ENCODE peak calls at places on chromosomes 4 and X, in four cellular contexts. R, T, K and J are unnamed samples.

GRCh38 chr4:23966720-23967119 is 76.9 kb upstream of the PPARGC1A start:
- DNase-seq in R (no peak), K (peak; percentile 15), T (no peak), J (no peak)

GRCh38 chr4:72314869-72315268 is 254.2 kb downstream of the ADAMTS3 start:
- DNase-seq in K (no peak), T (no peak), R (no peak), J (no peak)

GRCh38 chr4:77040856-77041576 is 34.8 kb downstream of the CCNI start:
- DNase-seq in T (no peak), K (peak; percentile 8), R (no peak), J (no peak)

GRCh38 chr4:145818001-145818400 is 120.6 kb downstream of the ZNF827 start:
- DNase-seq in K (no peak), T (no peak), R (no peak), J (no peak)

GRCh38 chrX:114841051-114841450 is 176.4 kb downstream of the IL13RA2 start:
- DNase-seq in T (no peak), K (no peak), R (no peak), J (no peak)

GRCh38 chr4:48698029-48698901 is 81.8 kb downstream of the FRYL start:
- DNase-seq in K (no peak), R (no peak), T (no peak), J (no peak)

GRCh38 chr4:182789588-182789987 is 127.6 kb downstream of the DCTD start:
- DNase-seq in T (no peak), K (no peak), R (no peak), J (no peak)

GRCh38 chrX:1357993-1358392 is 21.4 kb downstream of the IL3RA start:
- DNase-seq in K (no peak), R (no peak), T (no peak), J (no peak)

GRCh38 chrX:41224606-41225005 is 109.4 kb upstream of the DDX3X start:
- DNase-seq in T (no peak), R (no peak), K (no peak), J (no peak)

GRCh38 chr4:189974056-189974455 is 33.4 kb downstream of the FRG1 start:
- DNase-seq in R (no peak), K (peak; percentile 24), T (peak; percentile 25), J (no peak)
- TF ChIP-seq CTCF in R (peak; percentile 21), K (peak; percentile 77), T (peak; percentile 30), J (peak; percentile 20)

GRCh38 chr4:125750827-125751466 is 436.2 kb downstream of the FAT4 start:
- DNase-seq in T (no peak), R (no peak), K (no peak), J (no peak)
- TF ChIP-seq CTCF in T (no peak), R (peak; percentile 26), K (no peak), J (no peak)

DNA sequence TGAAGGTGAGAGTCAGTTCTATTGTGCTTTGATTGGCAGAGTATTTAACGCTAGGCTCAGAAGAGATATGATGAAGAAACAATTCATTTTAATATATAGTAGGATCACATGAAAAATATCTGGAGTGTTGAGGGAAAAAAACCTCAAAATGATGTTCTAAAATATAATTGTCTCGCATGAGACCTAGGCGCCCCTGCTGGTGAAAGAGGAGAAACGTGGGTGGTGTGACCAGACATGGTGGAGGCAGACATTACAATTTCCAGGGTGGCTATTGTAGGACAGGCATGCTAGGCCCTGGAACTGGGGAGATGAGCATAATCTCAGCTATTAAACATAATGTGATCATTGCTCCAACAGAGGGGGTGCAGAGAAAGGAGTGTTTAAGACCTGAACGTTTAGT is 210.0 kb downstream of the HS3ST1 start:
- DNase-seq in R (no peak), K (no peak), T (no peak), J (no peak)
- TF ChIP-seq CTCF in R (peak; percentile 41), K (no peak), T (no peak), J (no peak)

DNA sequence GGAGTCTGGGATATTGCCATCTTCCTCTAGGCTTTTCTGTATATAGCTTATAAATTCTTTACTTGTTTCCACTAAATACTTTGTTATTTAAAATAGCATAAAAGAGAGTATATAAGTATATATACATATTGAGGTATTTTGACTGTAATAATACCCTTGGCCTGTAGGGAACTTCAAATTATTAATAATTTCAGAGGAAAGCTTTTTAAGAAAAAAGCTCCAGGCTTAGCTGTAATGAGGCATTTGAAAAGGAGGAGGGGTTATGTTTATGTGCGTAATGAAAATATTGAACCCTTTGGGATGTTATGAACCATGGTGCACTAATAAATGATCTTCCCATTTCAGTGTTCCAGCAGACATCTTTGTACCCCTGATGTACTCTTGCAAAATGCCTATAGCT is 578.1 kb downstream of the RPA4 start:
- DNase-seq in K (no peak), R (no peak), T (no peak), J (no peak)
- TF ChIP-seq CTCF in K (no peak), R (peak; percentile 57), T (no peak), J (no peak)

GRCh38 chr4:53313510-53313909 is 52.4 kb downstream of the SCFD2 start:
- DNase-seq in R (peak; percentile 11), T (no peak), K (peak; percentile 21), J (no peak)
- TF ChIP-seq CTCF in R (peak; percentile 35), T (no peak), K (peak; percentile 49), J (no peak)

GRCh38 chrX:64642482-64642881 is 247.2 kb upstream of the MTMR8 start:
- DNase-seq in T (no peak), K (peak; percentile 35), R (no peak), J (peak; percentile 28)
- TF ChIP-seq CTCF in T (no peak), K (peak; percentile 72), R (peak; percentile 43), J (no peak)

GRCh38 chrX:80812176-80812575 is 2.5 kb upstream of the BRWD3 start:
- DNase-seq in K (peak; percentile 55), R (no peak), T (peak; percentile 2), J (peak; percentile 49)
- TF ChIP-seq CTCF in K (peak; percentile 59), R (no peak), T (no peak), J (no peak)

GRCh38 chrX:150766351-150767044 is 73.3 kb downstream of the MTMR1 start:
- DNase-seq in T (no peak), K (peak; percentile 9), R (no peak), J (no peak)
- TF ChIP-seq CTCF in T (no peak), K (peak; percentile 58), R (no peak), J (no peak)

GRCh38 chrX:120453985-120454384 is 15.1 kb downstream of the LAMP2 start:
- DNase-seq in R (no peak), K (no peak), T (no peak), J (no peak)

GRCh38 chrX:120446503-120446902 is 22.6 kb downstream of the LAMP2 start:
- DNase-seq in K (no peak), R (no peak), T (no peak), J (no peak)

GRCh38 chrX:120452131-120452530 is 17.0 kb downstream of the LAMP2 start:
- DNase-seq in R (no peak), K (peak; percentile 49), T (peak; percentile 7), J (no peak)

DNA sequence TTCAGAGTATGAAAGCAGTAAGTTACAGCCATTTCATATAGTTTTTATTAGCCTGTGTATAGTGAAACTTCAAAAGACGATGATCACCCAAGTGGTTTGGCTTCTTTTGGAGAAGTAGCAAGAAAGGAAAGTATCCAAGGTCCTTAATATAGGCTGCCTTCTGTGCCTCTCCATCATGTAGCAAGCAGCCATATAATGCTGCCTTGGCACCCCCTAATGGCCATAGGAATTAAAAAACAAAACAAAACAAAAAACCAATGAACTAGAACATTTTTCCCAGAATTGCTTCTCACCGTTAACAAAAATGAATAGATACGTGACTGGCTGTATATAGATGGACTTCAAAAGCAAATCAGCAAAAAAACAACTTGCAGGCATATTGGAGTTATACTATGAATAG is 18.9 kb downstream of the LAMP2 start:
- DNase-seq in R (no peak), T (no peak), K (peak; percentile 20), J (no peak)
- TF ChIP-seq CTCF in R (peak; percentile 35), T (no peak), K (peak; percentile 74), J (no peak)

GRCh38 chr4:122450847-122451246 is 5.7 kb downstream of the IL2 start:
- DNase-seq in T (no peak), K (peak; percentile 4), R (no peak), J (peak; percentile 15)
- TF ChIP-seq CTCF in T (no peak), K (peak; percentile 51), R (no peak), J (peak; percentile 4)